ENCODE peak calls at places on chromosome 9, in six cellular contexts. E is KG1; T is T47D; F is substantia nigra; C is stimulated activated naive CD4-positive, alpha-beta T cell treated with Interleukin-2 at 50 U/mL for 16 hours; I is ureter. R is an unnamed sample.

GRCh38 chr9:18296702-18297531 is 177.0 kb upstream of the ADAMTSL1 start:
- DNase-seq in E (no peak), T (no peak), F (no peak), C (no peak), I (no peak), R (no peak)

GRCh38 chr9:130987054-130987453 is 21.9 kb upstream of the LAMC3 start:
- DNase-seq in E (no peak), T (no peak), F (no peak), C (no peak), I (no peak), R (no peak)

GRCh38 chr9:129176786-129177442 is 1.1 kb downstream of the IER5L start:
- DNase-seq in E (no peak), T (peak; percentile 64), F (no peak), C (no peak), I (peak; percentile 60), R (no peak)

GRCh38 chr9:96294146-96294545 is 7.8 kb downstream of the HSD17B3 start:
- DNase-seq in E (no peak), T (no peak), F (no peak), C (no peak), I (no peak), R (no peak)

GRCh38 chr9:7366121-7366520 is 433.5 kb downstream of the DMAC1 start:
- DNase-seq in E (no peak), T (no peak), F (no peak), C (no peak), I (no peak), R (no peak)

GRCh38 chr9:136690104-136690840 is 3.0 kb upstream of the AGPAT2 start:
- DNase-seq in E (no peak), T (no peak), F (no peak), C (no peak), I (no peak), R (no peak)

GRCh38 chr9:16175461-16175860 is 622.6 kb downstream of the CCDC171 start:
- DNase-seq in E (no peak), T (no peak), F (no peak), C (no peak), I (no peak), R (no peak)

GRCh38 chr9:134659688-134660131 is 18.1 kb downstream of the COL5A1 start:
- DNase-seq in E (no peak), T (no peak), F (no peak), C (no peak), I (no peak), R (no peak)

GRCh38 chr9:18824095-18824666 is 208.8 kb downstream of the SAXO1 start:
- DNase-seq in E (no peak), T (no peak), F (no peak), C (no peak), I (no peak), R (no peak)

R was measured in CMK.